ENCODE peak calls at places on chromosomes 12 and 14, in four cellular contexts. D is germinal center, R is HT-29, L is RPMI7951. O is an unnamed sample.

GRCh38 chr12:51666696-51667095 is 75.7 kb downstream of the SCN8A start:
- DNase-seq in R (no peak), D (no peak), L (no peak), O (no peak)

GRCh38 chr14:73680821-73681220 is 33.4 kb downstream of the PNMA1 start:
- DNase-seq in L (no peak), D (no peak), R (no peak), O (no peak)

GRCh38 chr12:109476807-109477184 is 304 bp downstream of the KCTD10 start:
- DNase-seq in D (no peak), R (no peak), L (no peak), O (no peak)

GRCh38 chr12:108792361-108793292 is 61.3 kb upstream of the CORO1C start:
- DNase-seq in R (no peak), L (no peak), D (no peak), O (no peak)

GRCh38 chr12:16499617-16500016 is 106.3 kb downstream of the LMO3 start:
- DNase-seq in R (no peak), D (no peak), L (no peak), O (no peak)

GRCh38 chr12:50620050-50620974 is 115.5 kb downstream of the DIP2B start:
- DNase-seq in L (peak), D (no peak), R (no peak), O (no peak)

GRCh38 chr14:63342381-63342780 is 23.6 kb upstream of the GPHB5 start:
- DNase-seq in D (no peak), L (no peak), R (no peak), O (no peak)

GRCh38 chr14:100106260-100106659 is 41.0 kb downstream of the EVL start:
- DNase-seq in D (no peak), R (no peak), L (no peak), O (no peak)

GRCh38 chr12:120199595-120200306 is 1.2 kb downstream of the RPLP0 start:
- DNase-seq in D (no peak), L (peak), R (peak), O (no peak)

GRCh38 chr12:65561798-65562382 is 262.4 kb upstream of the HMGA2 start:
- DNase-seq in D (no peak), R (no peak), L (peak), O (no peak)

GRCh38 chr14:77041837-77042557 is 13.5 kb upstream of the IRF2BPL start:
- DNase-seq in R (no peak), L (peak), D (no peak), O (no peak)

GRCh38 chr14:88488081-88488480 is 66.7 kb downstream of the PTPN21 start:
- DNase-seq in R (no peak), D (no peak), L (no peak), O (no peak)

GRCh38 chr14:65462411-65462810 is 49.9 kb downstream of the FUT8 start:
- DNase-seq in L (peak), D (no peak), R (no peak), O (peak)

GRCh38 chr12:80778005-80778541 is 61.4 kb downstream of the MYF5 start:
- DNase-seq in L (peak), D (no peak), R (peak), O (peak)

GRCh38 chr12:4962539-4963486 is 53.1 kb downstream of the KCNA1 start:
- DNase-seq in R (no peak), D (no peak), L (peak), O (no peak)

GRCh38 chr12:21828111-21828775 is 53.7 kb upstream of the KCNJ8 start:
- DNase-seq in R (no peak), L (no peak), D (no peak), O (no peak)

GRCh38 chr14:103859416-103860202 is 12.2 kb upstream of the PPP1R13B start:
- DNase-seq in R (no peak), L (no peak), D (no peak), O (no peak)

GRCh38 chr14:28759658-28760313 is 6.8 kb upstream of the FOXG1 start:
- DNase-seq in L (no peak), D (no peak), R (no peak), O (peak)

GRCh38 chr12:119229837-119230236 is 51.1 kb downstream of the HSPB8 start:
- DNase-seq in L (peak), D (peak), R (peak), O (peak)

GRCh38 chr14:61321385-61322010 is at the start of gene PRKCH:
- DNase-seq in L (peak), R (peak), D (peak), O (peak)

GRCh38 chr12:53115891-53116675 is 12.8 kb downstream of the SOAT2 start:
- DNase-seq in R (no peak), D (no peak), L (no peak), O (peak)